ENCODE peak calls at places on chromosome 14, in ten cellular contexts. S, Z, I, K, B, C, U, O, G and X are unnamed samples.

GRCh38 chr14:71169028-71169427 is 261.8 kb downstream of the PCNX1 start:
- DNase-seq in B (no peak), Z (no peak), C (peak; percentile 72), G (no peak), S (no peak), U (no peak), K (no peak), O (no peak), I (no peak), X (no peak)

GRCh38 chr14:22549981-22550670 is 38.9 kb downstream of the DAD1 start:
- DNase-seq in O (peak; percentile 43), C (peak; percentile 64), B (peak; percentile 42), Z (no peak), I (no peak), K (peak; percentile 70), S (no peak), G (no peak), U (no peak), X (no peak)

GRCh38 chr14:34912182-34912581 is 37.0 kb upstream of the BAZ1A start:
- DNase-seq in B (no peak), G (no peak), S (peak; percentile 12), U (no peak), O (peak; percentile 8), Z (no peak), C (no peak), K (no peak), I (peak; percentile 48), X (no peak)

GRCh38 chr14:22689186-22689585 is 45.0 kb upstream of the OR6J1 start:
- DNase-seq in C (no peak), K (no peak), Z (no peak), B (no peak), S (peak; percentile 87), O (peak; percentile 90), U (no peak), I (no peak), G (no peak), X (no peak)

GRCh38 chr14:22200977-22201605 is 387.9 kb downstream of the DAD1 start:
- DNase-seq in Z (peak; percentile 10), K (no peak), G (no peak), B (peak; percentile 7), S (peak; percentile 57), C (peak; percentile 24), U (no peak), O (peak; percentile 56), I (no peak), X (no peak)

GRCh38 chr14:100782516-100783320 is 43.2 kb upstream of the MEG3 start:
- DNase-seq in I (no peak), C (no peak), Z (peak; percentile 5), O (no peak), U (no peak), G (no peak), S (no peak), K (no peak), B (no peak), X (no peak)

GRCh38 chr14:86799244-86799647 is 1193.7 kb downstream of the GALC start:
- DNase-seq in I (no peak), U (no peak), Z (no peak), G (no peak), B (no peak), K (no peak), C (no peak), S (peak; percentile 93), O (peak; percentile 95), X (no peak)

GRCh38 chr14:75011356-75012097 is 8.8 kb downstream of the EIF2B2 start:
- DNase-seq in C (no peak), I (no peak), U (no peak), B (no peak), K (no peak), G (no peak), O (peak; percentile 56), S (peak; percentile 33), Z (no peak), X (no peak)

GRCh38 chr14:104650057-104650980 is 39.1 kb upstream of the INF2 start:
- DNase-seq in Z (peak; percentile 87), I (peak; percentile 93), G (peak; percentile 88), C (peak; percentile 93), U (peak; percentile 69), K (peak; percentile 67), O (peak; percentile 66), S (peak; percentile 56), B (peak; percentile 91), X (peak; percentile 92)

GRCh38 chr14:57732886-57733285 is 133.0 kb downstream of the SLC35F4 start:
- DNase-seq in O (peak; percentile 83), I (no peak), B (no peak), C (no peak), Z (no peak), K (no peak), U (peak; percentile 31), S (peak; percentile 43), G (no peak), X (no peak)

GRCh38 chr14:104795468-104795780 is at the start of gene AKT1:
- DNase-seq in G (no peak), B (no peak), U (no peak), K (no peak), Z (no peak), O (no peak), I (no peak), S (no peak), C (no peak), X (no peak)

GRCh38 chr14:103121161-103121845 is 2.0 kb upstream of the TNFAIP2 start:
- DNase-seq in Z (no peak), U (no peak), C (no peak), S (peak; percentile 62), O (peak; percentile 64), K (no peak), G (no peak), I (peak; percentile 79), B (no peak), X (no peak)

GRCh38 chr14:74571901-74572828 is 39.9 kb downstream of the LTBP2 start:
- DNase-seq in U (no peak), C (no peak), G (no peak), B (peak; percentile 65), K (no peak), I (no peak), S (peak; percentile 97), Z (no peak), O (peak; percentile 98), X (peak; percentile 46)

GRCh38 chr14:68306265-68306933 is 486.5 kb downstream of the ZFP36L1 start:
- DNase-seq in I (no peak), Z (no peak), C (peak; percentile 40), K (no peak), U (no peak), G (no peak), S (no peak), O (no peak), B (no peak), X (no peak)

GRCh38 chr14:21039059-21039422 is 3.1 kb upstream of the RNASE7 start:
- DNase-seq in U (peak; percentile 80), C (no peak), Z (peak; percentile 68), S (no peak), K (no peak), I (peak; percentile 85), G (peak; percentile 26), B (no peak), O (peak; percentile 94), X (no peak)

GRCh38 chr14:101950100-101950499 is 14.3 kb upstream of the DYNC1H1 start:
- DNase-seq in C (no peak), O (no peak), G (no peak), I (no peak), Z (no peak), U (no peak), K (no peak), B (no peak), S (no peak), X (no peak)
- TF ChIP-seq CTCF in C (no peak), O (no peak), G (no peak), I (no peak), Z (no peak), U (no peak), K (no peak), B (no peak), S (no peak), X (no peak)

GRCh38 chr14:92577321-92577742 is 63.8 kb downstream of the RIN3 start:
- DNase-seq in G (no peak), O (no peak), K (peak; percentile 42), I (no peak), B (no peak), Z (no peak), S (no peak), U (no peak), C (peak; percentile 59), X (no peak)
- TF ChIP-seq CTCF in G (no peak), O (no peak), K (no peak), I (no peak), B (no peak), Z (no peak), S (no peak), U (no peak), C (no peak), X (no peak)

GRCh38 chr14:49895480-49895879 is 2.6 kb downstream of the ARF6 start:
- DNase-seq in Z (no peak), K (no peak), C (no peak), G (no peak), B (no peak), O (no peak), I (no peak), S (peak; percentile 21), U (no peak), X (no peak)

GRCh38 chr14:49896956-49897355 is 4.1 kb downstream of the ARF6 start:
- DNase-seq in B (no peak), K (no peak), I (no peak), C (no peak), Z (no peak), U (no peak), G (no peak), O (no peak), S (no peak), X (no peak)

GRCh38 chr14:49892301-49892635 is 614 bp upstream of the ARF6 start:
- DNase-seq in U (peak; percentile 57), G (no peak), O (peak; percentile 93), C (peak; percentile 70), Z (no peak), B (no peak), I (no peak), K (peak; percentile 44), S (peak; percentile 75), X (no peak)

GRCh38 chr14:49893309-49894213 is 679 bp downstream of the ARF6 start:
- DNase-seq in U (peak; percentile 67), B (peak; percentile 76), I (peak; percentile 65), Z (no peak), G (peak; percentile 30), C (peak; percentile 77), O (peak; percentile 63), K (peak; percentile 71), S (peak; percentile 42), X (no peak)

GRCh38 chr14:49892636-49893308 is at the start of gene ARF6:
- DNase-seq in G (peak; percentile 100), U (peak; percentile 99), S (peak; percentile 97), C (peak; percentile 98), O (peak; percentile 98), Z (peak; percentile 97), B (peak; percentile 98), I (peak; percentile 99), K (peak; percentile 97), X (peak; percentile 96)
- TF ChIP-seq CTCF in G (no peak), U (no peak), S (no peak), C (peak; percentile 6), O (peak; percentile 21), Z (no peak), B (no peak), I (no peak), K (no peak), X (peak; percentile 13)

GRCh38 chr14:94636744-94637412 is 24.7 kb downstream of the SERPINA3 start:
- DNase-seq in Z (no peak), C (no peak), S (peak; percentile 24), U (no peak), K (no peak), O (peak; percentile 20), B (no peak), I (no peak), G (no peak), X (no peak)
- TF ChIP-seq CTCF in Z (no peak), C (no peak), S (no peak), U (no peak), K (no peak), O (peak; percentile 17), B (no peak), I (peak; percentile 64), G (no peak), X (peak; percentile 34)